ENCODE peak calls at places on chromosomes 3 and 15, in five cellular contexts. One of them, this sample, is unnamed.

GRCh38 chr3:132311860-132312259 is 5.3 kb upstream of the ACP3 start:
- DNase-seq in stimulated activated CD8-positive, alpha-beta memory T cell treated with anti-CD3 and anti-CD28 coated beads, Interleukin-4, amount 100 ng/mL, for 1 hour: no peak
- DNase-seq in hepatic stellate cell: no peak
- DNase-seq in AG10803: no peak
- DNase-seq in kidney tubule cell: no peak
- DNase-seq in this sample: peak; percentile 75

GRCh38 chr3:16801698-16802097 is 83.1 kb upstream of the PLCL2 start:
- DNase-seq in kidney tubule cell: no peak
- DNase-seq in hepatic stellate cell: no peak
- DNase-seq in stimulated activated CD8-positive, alpha-beta memory T cell treated with anti-CD3 and anti-CD28 coated beads, Interleukin-4, amount 100 ng/mL, for 1 hour: no peak
- DNase-seq in AG10803: peak; percentile 58
- DNase-seq in this sample: peak; percentile 46

GRCh38 chr3:76669305-76669704 is 370.6 kb upstream of the ROBO2 start:
- DNase-seq in kidney tubule cell: no peak
- DNase-seq in hepatic stellate cell: no peak
- DNase-seq in AG10803: no peak
- DNase-seq in stimulated activated CD8-positive, alpha-beta memory T cell treated with anti-CD3 and anti-CD28 coated beads, Interleukin-4, amount 100 ng/mL, for 1 hour: no peak
- DNase-seq in this sample: no peak

GRCh38 chr3:143502101-143502500 is 346.2 kb downstream of the SLC9A9 start:
- DNase-seq in stimulated activated CD8-positive, alpha-beta memory T cell treated with anti-CD3 and anti-CD28 coated beads, Interleukin-4, amount 100 ng/mL, for 1 hour: no peak
- DNase-seq in AG10803: no peak
- DNase-seq in kidney tubule cell: no peak
- DNase-seq in hepatic stellate cell: no peak
- DNase-seq in this sample: no peak

GRCh38 chr15:89898628-89899302 is 5.0 kb upstream of the AP3S2 start:
- DNase-seq in hepatic stellate cell: peak; percentile 72
- DNase-seq in kidney tubule cell: peak; percentile 77
- DNase-seq in AG10803: peak; percentile 50
- DNase-seq in stimulated activated CD8-positive, alpha-beta memory T cell treated with anti-CD3 and anti-CD28 coated beads, Interleukin-4, amount 100 ng/mL, for 1 hour: no peak
- DNase-seq in this sample: peak; percentile 21

GRCh38 chr3:161069441-161070251 is 35.5 kb downstream of the B3GALNT1 start:
- DNase-seq in AG10803: peak; percentile 58
- DNase-seq in stimulated activated CD8-positive, alpha-beta memory T cell treated with anti-CD3 and anti-CD28 coated beads, Interleukin-4, amount 100 ng/mL, for 1 hour: no peak
- DNase-seq in hepatic stellate cell: peak; percentile 27
- DNase-seq in kidney tubule cell: peak; percentile 74
- DNase-seq in this sample: peak; percentile 86

GRCh38 chr3:100525753-100526612 is 33.6 kb downstream of the TMEM45A start:
- DNase-seq in hepatic stellate cell: peak; percentile 58
- DNase-seq in stimulated activated CD8-positive, alpha-beta memory T cell treated with anti-CD3 and anti-CD28 coated beads, Interleukin-4, amount 100 ng/mL, for 1 hour: no peak
- DNase-seq in kidney tubule cell: peak; percentile 9
- DNase-seq in AG10803: peak; percentile 95
- DNase-seq in this sample: peak; percentile 98

GRCh38 chr3:197508051-197508451 is 47.7 kb downstream of the BDH1 start:
- DNase-seq in AG10803: no peak
- DNase-seq in hepatic stellate cell: no peak
- DNase-seq in kidney tubule cell: no peak
- DNase-seq in stimulated activated CD8-positive, alpha-beta memory T cell treated with anti-CD3 and anti-CD28 coated beads, Interleukin-4, amount 100 ng/mL, for 1 hour: no peak
- DNase-seq in this sample: no peak